ENCODE peak calls at places on chromosome 1, in five cellular contexts. T is A549, H is SK-N-SH, M is K562, D is GM12878. N is an unnamed sample.
A peak's percentile ranks its signal among the peaks of the same experiment; 100 is the strongest.

GRCh38 chr1:67747667-67748066 is 62.7 kb downstream of the GADD45A start:
- DNase-seq in H (no peak), D (no peak), M (no peak), T (no peak), N (peak; percentile 72)

GRCh38 chr1:236451796-236452373 is 57.8 kb downstream of the EDARADD start:
- DNase-seq in T (peak; percentile 46), M (peak; percentile 74), H (peak; percentile 40), D (no peak), N (no peak)

GRCh38 chr1:97593192-97593591 is 327.6 kb downstream of the DPYD start:
- DNase-seq in M (no peak), H (no peak), D (no peak), T (no peak), N (no peak)

GRCh38 chr1:227951624-227952373 is 4.1 kb upstream of the WNT9A start:
- DNase-seq in D (no peak), T (no peak), M (no peak), H (no peak), N (no peak)

GRCh38 chr1:32470991-32471694 is 6.3 kb downstream of the ZBTB8B start:
- DNase-seq in T (no peak), H (no peak), M (peak; percentile 77), D (no peak), N (no peak)

GRCh38 chr1:44802306-44803061 is 2.3 kb downstream of the PLK3 start:
- DNase-seq in D (no peak), H (no peak), M (peak; percentile 72), T (no peak), N (no peak)

GRCh38 chr1:19477284-19478240 is 7.8 kb downstream of the CAPZB start:
- DNase-seq in H (no peak), D (peak; percentile 74), M (no peak), T (no peak), N (no peak)

GRCh38 chr1:240608707-240609106 is 3.2 kb downstream of the GREM2 start:
- DNase-seq in H (peak; percentile 35), D (no peak), M (no peak), T (peak; percentile 38), N (no peak)

GRCh38 chr1:208445710-208446702 is 201.8 kb upstream of the PLXNA2 start:
- DNase-seq in D (no peak), T (peak; percentile 4), M (no peak), H (peak; percentile 26), N (no peak)

GRCh38 chr1:31487143-31487542 is 74.1 kb downstream of the SERINC2 start:
- DNase-seq in D (no peak), T (no peak), M (no peak), H (no peak), N (no peak)

GRCh38 chr1:31244326-31244725 is 4.6 kb upstream of the NKAIN1 start:
- DNase-seq in M (no peak), H (no peak), D (no peak), T (no peak), N (peak; percentile 31)

GRCh38 chr1:210233495-210234253 is 1.1 kb downstream of the SERTAD4 start:
- DNase-seq in H (peak; percentile 80), T (peak; percentile 40), M (peak; percentile 22), D (no peak), N (peak; percentile 52)

GRCh38 chr1:30768169-30768829 is 10.7 kb upstream of the LAPTM5 start:
- DNase-seq in D (no peak), M (no peak), T (no peak), H (no peak), N (no peak)

GRCh38 chr1:30085814-30086770 is 637.3 kb downstream of the MATN1 start:
- DNase-seq in T (peak; percentile 44), D (no peak), H (peak; percentile 93), M (peak; percentile 85), N (peak; percentile 31)

GRCh38 chr1:241551759-241552638 is 19.8 kb downstream of the KMO start:
- DNase-seq in H (no peak), T (no peak), D (peak; percentile 46), M (peak; percentile 58), N (peak; percentile 10)

GRCh38 chr1:21045351-21045750 is 131.3 kb downstream of the EIF4G3 start:
- DNase-seq in D (no peak), H (peak; percentile 35), M (no peak), T (no peak), N (no peak)

GRCh38 chr1:24725209-24725651 is 20.0 kb upstream of the CLIC4 start:
- DNase-seq in D (no peak), H (no peak), T (no peak), M (no peak), N (peak; percentile 54)

GRCh38 chr1:229309684-229310083 is 33.2 kb downstream of the CCSAP start:
- DNase-seq in M (no peak), D (no peak), H (no peak), T (no peak), N (no peak)

GRCh38 chr1:99599678-99600175 is 46.2 kb upstream of the PALMD start:
- DNase-seq in D (no peak), T (peak; percentile 80), M (peak; percentile 56), H (no peak), N (peak; percentile 94)

GRCh38 chr1:88698140-88698539 is 14.1 kb downstream of the PKN2 start:
- DNase-seq in H (no peak), M (peak; percentile 14), D (no peak), T (peak; percentile 6), N (peak; percentile 23)

GRCh38 chr1:167301355-167301754 is 80.7 kb downstream of the POU2F1 start:
- DNase-seq in T (no peak), D (no peak), H (no peak), M (no peak), N (no peak)

GRCh38 chr1:65691152-65691900 is 101.4 kb upstream of the PDE4B start:
- DNase-seq in D (no peak), T (no peak), M (no peak), H (no peak), N (no peak)

GRCh38 chr1:162386292-162387225 is 5.0 kb downstream of the C1orf226 start:
- DNase-seq in M (peak; percentile 76), H (no peak), T (no peak), D (no peak), N (no peak)

GRCh38 chr1:53025034-53025777 is 36.8 kb upstream of the PODN start:
- DNase-seq in T (peak; percentile 19), M (no peak), H (no peak), D (no peak), N (peak; percentile 87)

GRCh38 chr1:98325646-98326441 is 335.7 kb upstream of the SNX7 start:
- DNase-seq in H (no peak), T (peak; percentile 94), M (no peak), D (no peak), N (peak; percentile 86)

GRCh38 chr1:223341111-223341510 is 22.9 kb downstream of the SUSD4 start:
- DNase-seq in D (no peak), T (no peak), M (no peak), H (no peak), N (peak; percentile 56)

GRCh38 chr1:19374926-19375325 is 62.8 kb downstream of the SLC66A1 start:
- DNase-seq in T (no peak), H (no peak), D (no peak), M (no peak), N (no peak)

GRCh38 chr1:38114231-38114630 is 67.6 kb upstream of the POU3F1 start:
- DNase-seq in M (no peak), H (no peak), T (no peak), D (no peak), N (no peak)

GRCh38 chr1:4690951-4691675 is 36.7 kb downstream of the AJAP1 start:
- DNase-seq in M (no peak), H (no peak), T (no peak), D (no peak), N (no peak)

GRCh38 chr1:3068400-3069361 is at the start of gene PRDM16:
- DNase-seq in T (peak; percentile 63), H (no peak), M (no peak), D (no peak), N (peak; percentile 3)

GRCh38 chr1:111565079-111565478 is 54.5 kb upstream of the RAP1A start:
- DNase-seq in T (no peak), M (no peak), H (no peak), D (no peak), N (peak; percentile 97)

GRCh38 chr1:119475866-119476439 is 31.1 kb upstream of the HSD3B1 start:
- DNase-seq in M (peak; percentile 50), H (peak; percentile 29), T (peak; percentile 53), D (no peak), N (peak; percentile 21)

DNA sequence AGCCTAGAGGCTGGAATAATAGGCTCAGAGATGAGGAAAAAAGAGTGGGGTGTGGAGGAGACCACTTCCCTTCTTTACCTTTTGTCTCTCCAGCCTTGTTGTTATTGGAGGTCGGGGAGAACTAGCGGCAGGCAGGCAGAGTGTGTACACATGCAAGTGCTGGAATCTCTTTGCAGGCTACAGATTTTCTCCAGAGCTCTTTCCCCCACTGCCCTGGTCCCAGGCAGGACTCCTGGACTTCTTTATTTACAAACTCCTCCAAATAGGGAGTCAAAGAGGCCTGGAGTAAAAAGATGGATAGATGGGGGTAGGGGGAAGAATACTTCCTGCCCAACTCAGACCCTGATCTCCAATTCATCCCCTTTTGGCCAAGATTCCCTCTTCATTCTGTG is 697 bp downstream of the CA14 start:
- DNase-seq in D (no peak), M (no peak), T (no peak), H (no peak), N (no peak)
- H3K27ac ChIP-seq in D (no peak overlapping the region), M (no peak overlapping the region), T (no peak overlapping the region), H (no peak overlapping the region), N (no peak overlapping the region)

GRCh38 chr1:173422456-173422976 is 54.6 kb upstream of the PRDX6 start:
- DNase-seq in T (no peak), D (no peak), H (no peak), M (no peak), N (no peak)

GRCh38 chr1:173421266-173421665 is 55.9 kb upstream of the PRDX6 start:
- DNase-seq in D (no peak), T (no peak), M (no peak), H (no peak), N (no peak)

GRCh38 chr1:173423326-173423725 is 53.8 kb upstream of the PRDX6 start:
- DNase-seq in T (no peak), D (no peak), M (no peak), H (no peak), N (no peak)

GRCh38 chr1:173420330-173420806 is 56.8 kb upstream of the PRDX6 start:
- DNase-seq in T (peak; percentile 81), H (peak; percentile 55), D (no peak), M (peak; percentile 79), N (peak; percentile 83)

GRCh38 chr1:173421789-173422188 is 55.3 kb upstream of the PRDX6 start:
- DNase-seq in M (no peak), D (no peak), T (no peak), H (no peak), N (no peak)
- TF ChIP-seq RCOR1 in M (no peak), D (no peak), T (no peak), H (no peak), N (no peak)

DNA sequence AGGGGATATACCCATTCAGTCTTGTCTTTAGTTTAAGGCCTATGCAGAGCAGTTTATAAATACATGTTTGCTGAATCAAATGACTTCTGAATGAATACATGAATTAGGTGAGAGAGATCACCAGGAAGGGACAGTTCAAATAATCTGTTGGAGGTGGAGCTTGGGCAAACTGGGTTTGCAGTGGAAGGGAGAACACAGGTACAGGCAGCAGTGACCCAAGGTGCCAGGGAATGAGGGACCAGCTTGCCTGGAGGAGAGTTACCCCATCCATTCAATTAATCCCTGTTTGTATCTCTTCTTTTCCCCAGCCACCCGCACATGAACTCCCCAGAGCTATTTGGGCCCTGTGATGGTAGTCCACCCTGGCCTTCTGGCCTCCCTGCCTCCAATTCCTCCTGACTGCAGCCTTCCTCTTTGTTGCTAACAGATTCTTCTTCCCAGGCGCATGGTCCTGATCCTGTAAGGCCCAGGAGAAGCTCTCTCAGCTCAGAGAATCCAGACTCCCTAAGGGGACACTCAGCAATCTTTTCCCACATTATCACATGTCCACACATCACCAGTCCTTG is 1.8 kb downstream of the CD58 start:
- DNase-seq in D (no peak), H (no peak), M (no peak), T (no peak), N (no peak)
- H3K4me3 ChIP-seq in D (peak overlapping the region; percentile 97), H (peak overlapping the region; percentile 80), M (peak overlapping the region; percentile 82), T (no peak overlapping the region), N (no peak overlapping the region)

GRCh38 chr1:48048980-48049379 is 51.8 kb upstream of the TRABD2B start:
- DNase-seq in T (no peak), D (no peak), M (no peak), H (no peak), N (no peak)
- H3K27ac ChIP-seq in T (no peak overlapping the region), D (no peak overlapping the region), M (no peak overlapping the region), H (no peak overlapping the region), N (no peak overlapping the region)

N was measured in IMR-90.